ENCODE peak calls at places on chromosomes 7 and 10, in six cellular contexts. S, G, J, I, P and F are unnamed samples.

GRCh38 chr10:71225291-71226058 is 13.1 kb downstream of the UNC5B start:
- DNase-seq in S (no peak), G (no peak), J (no peak), I (no peak), P (no peak), F (no peak)

GRCh38 chr7:95950698-95951097 is 178.3 kb downstream of the DYNC1I1 start:
- DNase-seq in S (no peak), G (no peak), J (no peak), I (no peak), P (no peak), F (no peak)

GRCh38 chr7:17058568-17058967 is 176.8 kb upstream of the AGR3 start:
- DNase-seq in S (no peak), G (no peak), J (no peak), I (no peak), P (no peak), F (no peak)

GRCh38 chr7:150428671-150429451 is 21.6 kb upstream of the GIMAP8 start:
- DNase-seq in S (no peak), G (peak; percentile 69), J (peak; percentile 18), I (peak; percentile 48), P (no peak), F (no peak)

GRCh38 chr7:108367314-108367713 is 88.9 kb downstream of the NRCAM start:
- DNase-seq in S (no peak), G (no peak), J (no peak), I (no peak), P (no peak), F (no peak)

GRCh38 chr10:73643362-73643761 is 2.1 kb upstream of the MYOZ1 start:
- DNase-seq in S (no peak), G (no peak), J (no peak), I (no peak), P (no peak), F (no peak)

GRCh38 chr10:100374137-100374655 is 27.2 kb downstream of the SCD start:
- DNase-seq in S (no peak), G (no peak), J (no peak), I (no peak), P (peak; percentile 1), F (no peak)

GRCh38 chr10:86970152-86970886 is 2.0 kb downstream of the ADIRF start:
- DNase-seq in S (no peak), G (no peak), J (peak; percentile 89), I (peak; percentile 50), P (no peak), F (peak; percentile 96)

GRCh38 chr7:64951250-64951848 is 39.5 kb downstream of the ZNF117 start:
- DNase-seq in S (peak; percentile 54), G (peak; percentile 46), J (no peak), I (no peak), P (peak; percentile 60), F (no peak)

GRCh38 chr10:95841711-95842498 is 65.9 kb upstream of the CC2D2B start:
- DNase-seq in S (peak; percentile 63), G (peak; percentile 56), J (no peak), I (no peak), P (peak; percentile 42), F (no peak)

GRCh38 chr7:56107954-56108258 is 1.6 kb upstream of the CHCHD2 start:
- DNase-seq in S (no peak), G (no peak), J (no peak), I (no peak), P (no peak), F (no peak)

GRCh38 chr7:134337980-134338379 is 21.2 kb upstream of the SLC35B4 start:
- DNase-seq in S (no peak), G (no peak), J (no peak), I (no peak), P (no peak), F (no peak)

GRCh38 chr10:34205452-34205851 is 609.6 kb downstream of the PARD3 start:
- DNase-seq in S (peak; percentile 23), G (no peak), J (no peak), I (no peak), P (peak; percentile 4), F (peak; percentile 74)

GRCh38 chr10:104254493-104255243 is at the start of gene GSTO1:
- DNase-seq in S (peak; percentile 43), G (peak; percentile 77), J (peak; percentile 89), I (peak; percentile 71), P (peak; percentile 31), F (peak; percentile 94)

GRCh38 chr10:63094405-63094804 is 38.7 kb upstream of the NRBF2 start:
- DNase-seq in S (no peak), G (no peak), J (no peak), I (no peak), P (no peak), F (no peak)

GRCh38 chr7:115618676-115619075 is 411.9 kb downstream of the TFEC start:
- DNase-seq in S (no peak), G (no peak), J (no peak), I (no peak), P (no peak), F (no peak)

GRCh38 chr7:16034353-16034752 is 347.9 kb upstream of the MEOX2 start:
- DNase-seq in S (no peak), G (no peak), J (no peak), I (no peak), P (no peak), F (no peak)

GRCh38 chr7:107353701-107354100 is 116.2 kb upstream of the GPR22 start:
- DNase-seq in S (no peak), G (no peak), J (no peak), I (no peak), P (no peak), F (no peak)

GRCh38 chr7:42315631-42316030 is 78.6 kb upstream of the GLI3 start:
- DNase-seq in S (no peak), G (no peak), J (no peak), I (no peak), P (no peak), F (no peak)

GRCh38 chr10:49397036-49397999 is 1.4 kb upstream of the DRGX start:
- DNase-seq in S (no peak), G (no peak), J (peak; percentile 55), I (no peak), P (no peak), F (no peak)

GRCh38 chr7:95476072-95476845 is 9.5 kb upstream of the ASB4 start:
- DNase-seq in S (no peak), G (peak; percentile 82), J (no peak), I (no peak), P (no peak), F (no peak)

GRCh38 chr7:135856356-135857144 is 107.9 kb upstream of the FAM180A start:
- DNase-seq in S (no peak), G (no peak), J (no peak), I (no peak), P (no peak), F (no peak)

GRCh38 chr10:48751730-48752129 is 67.1 kb downstream of the WDFY4 start:
- DNase-seq in S (no peak), G (no peak), J (peak; percentile 38), I (no peak), P (no peak), F (no peak)

GRCh38 chr7:50436133-50436802 is 13.9 kb downstream of the FIGNL1 start:
- DNase-seq in S (no peak), G (peak; percentile 28), J (no peak), I (no peak), P (no peak), F (no peak)

GRCh38 chr10:70678250-70678635 is 5.9 kb downstream of the ADAMTS14 start:
- DNase-seq in S (no peak), G (no peak), J (no peak), I (no peak), P (no peak), F (no peak)

GRCh38 chr10:11532329-11532728 is 79.1 kb downstream of the USP6NL start:
- DNase-seq in S (no peak), G (no peak), J (no peak), I (no peak), P (no peak), F (no peak)

GRCh38 chr10:88851706-88852105 is at the start of gene ANKRD22:
- DNase-seq in S (no peak), G (peak; percentile 38), J (peak; percentile 61), I (no peak), P (no peak), F (peak; percentile 9)

GRCh38 chr7:11329626-11330025 is 356.0 kb downstream of the PHF14 start:
- DNase-seq in S (no peak), G (no peak), J (no peak), I (no peak), P (no peak), F (no peak)

GRCh38 chr10:86285136-86285790 is 81.3 kb downstream of the GRID1 start:
- DNase-seq in S (no peak), G (no peak), J (peak; percentile 51), I (peak; percentile 36), P (no peak), F (no peak)

GRCh38 chr7:91325731-91326130 is 61.5 kb downstream of the FZD1 start:
- DNase-seq in S (no peak), G (no peak), J (no peak), I (no peak), P (no peak), F (no peak)

GRCh38 chr10:126227762-126228134 is 160.5 kb downstream of the ADAM12 start:
- DNase-seq in S (no peak), G (no peak), J (no peak), I (no peak), P (no peak), F (no peak)

GRCh38 chr7:132485600-132486594 is 90.4 kb downstream of the PLXNA4 start:
- DNase-seq in S (peak; percentile 36), G (no peak), J (peak; percentile 86), I (peak; percentile 60), P (peak; percentile 87), F (peak; percentile 82)

DNA sequence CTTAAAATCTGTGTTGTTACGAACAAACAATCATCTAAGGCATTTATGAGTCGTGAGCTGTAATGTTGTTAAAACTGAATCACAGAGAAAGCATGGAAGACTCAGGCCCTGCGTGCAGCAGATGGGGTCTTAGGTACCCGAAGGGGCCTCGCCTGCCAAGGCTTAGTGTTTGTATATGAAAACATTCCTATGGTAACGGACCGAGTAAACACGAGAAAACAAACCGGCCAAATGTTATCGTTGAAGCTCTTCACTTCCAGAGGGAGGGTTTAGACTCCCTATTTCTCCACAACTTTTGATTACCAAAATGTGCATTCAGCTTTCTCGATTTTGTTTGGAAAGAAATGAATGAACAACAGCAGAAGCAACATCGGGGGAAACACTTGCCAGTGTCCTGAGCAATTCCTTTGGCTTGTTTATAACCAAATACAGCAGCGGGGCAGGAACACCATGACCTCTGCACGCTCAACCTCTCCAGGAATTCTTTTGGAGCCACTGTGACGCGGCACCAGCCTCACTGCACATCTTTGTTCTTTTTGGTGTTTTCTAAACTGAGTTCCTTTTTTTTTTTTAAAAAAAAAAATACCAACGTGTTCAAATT is 121.6 kb upstream of the KLF6 start:
- DNase-seq in S (no peak), G (no peak), J (no peak), I (peak; percentile 34), P (no peak), F (peak; percentile 35)
- H3K27ac ChIP-seq in S (no peak overlapping the region), G (no peak overlapping the region), J (peak overlapping the region; percentile 59), I (no peak overlapping the region), P (no peak overlapping the region), F (no peak overlapping the region)

GRCh38 chr7:122766593-122766992 is 63.9 kb upstream of the RNF148 start:
- DNase-seq in S (no peak), G (no peak), J (no peak), I (no peak), P (no peak), F (no peak)
- H3K4me1 ChIP-seq in S (no peaks in the 10 kb centered on the region), G (no peaks in the 10 kb centered on the region), J (peaks cover 12% of the 10 kb centered on the region), I (no peaks in the 10 kb centered on the region), P (no peaks in the 10 kb centered on the region), F (peaks cover 2% of the 10 kb centered on the region)

GRCh38 chr7:28903779-28904538 is 54.2 kb downstream of the TRIL start:
- DNase-seq in S (no peak), G (no peak), J (no peak), I (no peak), P (no peak), F (no peak)
- H3K4me3 ChIP-seq in S (no peak overlapping the region), G (no peak overlapping the region), J (no peak overlapping the region), I (no peak overlapping the region), P (no peak overlapping the region), F (peak overlapping the region; percentile 40)

GRCh38 chr7:118586248-118586647 is 361.7 kb downstream of the ANKRD7 start:
- DNase-seq in S (no peak), G (no peak), J (no peak), I (no peak), P (no peak), F (no peak)
- H3K27ac ChIP-seq in S (no peak overlapping the region), G (no peak overlapping the region), J (no peak overlapping the region), I (no peak overlapping the region), P (no peak overlapping the region), F (no peak overlapping the region)